ENCODE peak calls at places on chromosomes 12 and 14, in six cellular contexts. I, P, Z, E, M and F are unnamed samples.

GRCh38 chr14:65150891-65151290 is 48.6 kb upstream of the MAX start:
- DNase-seq in I (no peak), P (no peak), Z (no peak), E (no peak), M (no peak), F (no peak)

GRCh38 chr14:80576401-80576800 is 365.1 kb upstream of the DIO2 start:
- DNase-seq in I (no peak), P (no peak), Z (no peak), E (no peak), M (peak; percentile 21), F (no peak)

GRCh38 chr12:33752854-33753253 is 269.4 kb upstream of the ALG10 start:
- DNase-seq in I (no peak), P (no peak), Z (no peak), E (no peak), M (no peak), F (no peak)

GRCh38 chr14:90677484-90678045 is 138.7 kb downstream of the TTC7B start:
- DNase-seq in I (peak; percentile 38), P (no peak), Z (no peak), E (no peak), M (no peak), F (no peak)

GRCh38 chr14:35766036-35766699 is 42.9 kb downstream of the RALGAPA1 start:
- DNase-seq in I (no peak), P (no peak), Z (no peak), E (no peak), M (no peak), F (no peak)

GRCh38 chr14:59454131-59454530 is 11.0 kb downstream of the GPR135 start:
- DNase-seq in I (peak; percentile 83), P (no peak), Z (no peak), E (no peak), M (no peak), F (no peak)

GRCh38 chr14:99164712-99165111 is 107.3 kb downstream of the BCL11B start:
- DNase-seq in I (no peak), P (no peak), Z (no peak), E (no peak), M (peak; percentile 82), F (no peak)

GRCh38 chr12:74401035-74401434 is 136.6 kb upstream of the ATXN7L3B start:
- DNase-seq in I (no peak), P (no peak), Z (no peak), E (no peak), M (no peak), F (no peak)

GRCh38 chr12:130701402-130701744 is 14.7 kb downstream of the RIMBP2 start:
- DNase-seq in I (no peak), P (no peak), Z (no peak), E (no peak), M (no peak), F (no peak)

GRCh38 chr12:80598004-80598606 is 109.3 kb upstream of the MYF6 start:
- DNase-seq in I (no peak), P (no peak), Z (no peak), E (no peak), M (no peak), F (no peak)

GRCh38 chr12:1473418-1473817 is 121.0 kb downstream of the FBXL14 start:
- DNase-seq in I (no peak), P (no peak), Z (no peak), E (peak; percentile 12), M (no peak), F (no peak)

GRCh38 chr12:52023182-52023975 is 16.6 kb downstream of the TAMALIN start:
- DNase-seq in I (peak; percentile 95), P (peak; percentile 95), Z (peak; percentile 90), E (peak; percentile 84), M (peak; percentile 22), F (peak; percentile 88)

GRCh38 chr14:90788031-90788430 is 28.2 kb downstream of the TTC7B start:
- DNase-seq in I (no peak), P (peak; percentile 75), Z (no peak), E (no peak), M (no peak), F (no peak)